ENCODE peak calls at places on chromosomes 16 and 17, in nine cellular contexts. L is Caco-2, S is stomach, Y is AG09309, X is body of pancreas, U is RWPE2, A is fibroblast of lung, P is cardiac fibroblast, H is sigmoid colon. F is an unnamed sample.

GRCh38 chr16:86823895-86824671 is 245.7 kb downstream of the FOXL1 start:
- DNase-seq in S (no peak), P (peak; percentile 36), Y (peak; percentile 71), L (no peak), X (no peak), U (no peak), H (no peak), A (peak; percentile 80), F (no peak)

GRCh38 chr17:27635275-27635823 is 4.4 kb downstream of the LGALS9 start:
- DNase-seq in P (no peak), H (no peak), A (no peak), U (no peak), S (no peak), L (no peak), Y (no peak), X (no peak), F (no peak)

GRCh38 chr16:79278506-79278905 is 322.0 kb downstream of the MAF start:
- DNase-seq in L (no peak), A (no peak), U (no peak), P (no peak), H (no peak), X (no peak), S (no peak), Y (no peak), F (no peak)

GRCh38 chr17:78766225-78766624 is 15.8 kb downstream of the CYTH1 start:
- DNase-seq in H (no peak), U (no peak), L (no peak), S (no peak), X (no peak), Y (no peak), A (no peak), P (no peak), F (no peak)

GRCh38 chr16:47492428-47493357 is 31.6 kb downstream of the PHKB start:
- DNase-seq in H (peak; percentile 93), X (peak; percentile 33), P (peak; percentile 80), Y (no peak), L (no peak), A (peak; percentile 39), U (no peak), S (peak; percentile 47), F (no peak)

GRCh38 chr17:41453069-41453468 is 12.3 kb upstream of the KRT38 start:
- DNase-seq in Y (no peak), L (no peak), X (no peak), P (no peak), H (no peak), A (no peak), S (no peak), U (no peak), F (no peak)

GRCh38 chr16:3038896-3039295 is 2.2 kb upstream of the BICDL2 start:
- DNase-seq in P (no peak), H (no peak), Y (no peak), U (no peak), A (no peak), L (no peak), S (no peak), X (no peak), F (no peak)

GRCh38 chr16:14335297-14335696 is 264.2 kb downstream of the MRTFB start:
- DNase-seq in H (no peak), A (no peak), L (no peak), P (no peak), Y (no peak), U (no peak), S (no peak), X (no peak), F (no peak)

GRCh38 chr17:19781488-19782458 is 33.7 kb upstream of the ALDH3A1 start:
- DNase-seq in U (no peak), X (no peak), A (no peak), L (no peak), S (no peak), Y (no peak), P (no peak), H (no peak), F (no peak)

GRCh38 chr17:33978889-33979288 is 276.2 kb upstream of the CCL2 start:
- DNase-seq in P (no peak), Y (no peak), L (no peak), A (no peak), X (no peak), H (no peak), S (no peak), U (no peak), F (no peak)
- TF ChIP-seq CTCF in P (no peak), Y (no peak), L (no peak), A (no peak), X (no peak), H (no peak), S (no peak), U (no peak), F (no peak)

GRCh38 chr17:80000955-80001354 is 34.7 kb downstream of the TBC1D16 start:
- DNase-seq in A (no peak), H (no peak), Y (no peak), P (no peak), S (no peak), L (no peak), U (no peak), X (no peak), F (no peak)

GRCh38 chr17:80002242-80002641 is 33.4 kb downstream of the TBC1D16 start:
- DNase-seq in P (no peak), U (no peak), L (no peak), S (no peak), H (no peak), A (no peak), X (no peak), Y (no peak), F (no peak)

GRCh38 chr17:80001376-80001775 is 34.3 kb downstream of the TBC1D16 start:
- DNase-seq in X (no peak), Y (no peak), A (no peak), U (no peak), H (no peak), L (no peak), P (no peak), S (no peak), F (no peak)

GRCh38 chr17:80003969-80004368 is 31.7 kb downstream of the TBC1D16 start:
- DNase-seq in S (no peak), H (no peak), U (no peak), Y (no peak), X (no peak), P (no peak), L (no peak), A (no peak), F (no peak)

DNA sequence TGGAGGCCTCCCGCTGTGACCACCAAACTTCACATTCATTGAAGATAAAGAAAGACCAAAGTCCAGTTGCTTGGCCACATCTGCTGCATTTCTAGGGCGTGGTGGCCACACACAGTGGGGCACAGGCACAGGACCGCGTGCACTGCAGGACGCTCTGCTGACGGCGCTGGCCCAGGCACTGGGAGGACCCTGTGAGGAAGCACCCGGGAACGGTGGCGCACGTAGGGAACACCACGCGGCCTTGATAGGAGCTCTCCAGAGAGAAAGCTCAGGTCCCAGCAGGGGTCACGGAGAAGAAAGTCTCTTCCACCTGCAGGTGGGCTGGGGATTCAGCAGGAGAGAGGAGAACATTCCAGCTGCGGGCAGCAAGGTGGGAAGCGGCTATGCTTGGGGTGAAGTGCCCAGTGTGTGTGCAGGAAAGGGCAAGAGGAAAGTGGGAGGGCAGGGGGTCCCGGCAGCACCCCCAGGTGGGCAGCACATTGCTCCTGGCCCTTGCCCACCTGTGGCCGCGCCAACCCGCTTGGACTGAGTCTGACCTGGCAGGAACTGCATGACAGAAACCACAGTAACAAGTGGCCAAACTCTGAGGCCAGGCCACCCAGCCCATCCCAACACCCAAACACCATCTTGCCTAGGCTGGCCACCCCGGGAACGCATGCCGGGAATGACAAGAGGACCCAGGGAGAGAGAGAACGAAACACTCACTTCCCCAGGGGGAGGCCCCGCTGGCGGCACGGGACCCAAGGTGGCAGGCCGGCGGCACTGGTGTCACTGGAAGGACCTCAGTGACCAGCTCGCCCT is 32.8 kb downstream of the TBC1D16 start:
- DNase-seq in P (no peak), U (no peak), L (peak; percentile 69), H (no peak), Y (no peak), A (no peak), X (no peak), S (peak; percentile 50), F (no peak)
- TF ChIP-seq CTCF in P (no peak), U (no peak), L (no peak), H (no peak), Y (no peak), A (no peak), X (no peak), S (no peak), F (no peak)

GRCh38 chr16:29819506-29819905 is 756 bp upstream of the MVP start:
- DNase-seq in L (no peak), Y (no peak), X (peak; percentile 42), S (no peak), U (no peak), A (no peak), P (no peak), H (no peak), F (no peak)
- TF ChIP-seq CTCF in L (no peak), Y (peak; percentile 12), X (peak; percentile 26), S (no peak), U (peak; percentile 47), A (no peak), P (no peak), H (no peak), F (peak; percentile 20)

GRCh38 chr16:57668259-57668563 is at the start of gene ADGRG3:
- DNase-seq in P (no peak), X (no peak), H (no peak), U (no peak), L (no peak), Y (no peak), S (no peak), A (no peak), F (peak; percentile 88)

GRCh38 chr16:57666353-57667068 is 1.6 kb upstream of the ADGRG3 start:
- DNase-seq in Y (no peak), L (no peak), U (no peak), A (no peak), X (no peak), S (no peak), H (no peak), P (no peak), F (no peak)

GRCh38 chr16:57668630-57669475 is 747 bp downstream of the ADGRG3 start:
- DNase-seq in P (no peak), H (peak; percentile 59), X (peak; percentile 9), Y (no peak), A (no peak), L (no peak), U (no peak), S (no peak), F (peak; percentile 68)

GRCh38 chr16:57667069-57667525 is 1.0 kb upstream of the ADGRG3 start:
- DNase-seq in P (no peak), L (no peak), Y (no peak), U (no peak), X (no peak), A (no peak), H (no peak), S (no peak), F (peak; percentile 68)

DNA sequence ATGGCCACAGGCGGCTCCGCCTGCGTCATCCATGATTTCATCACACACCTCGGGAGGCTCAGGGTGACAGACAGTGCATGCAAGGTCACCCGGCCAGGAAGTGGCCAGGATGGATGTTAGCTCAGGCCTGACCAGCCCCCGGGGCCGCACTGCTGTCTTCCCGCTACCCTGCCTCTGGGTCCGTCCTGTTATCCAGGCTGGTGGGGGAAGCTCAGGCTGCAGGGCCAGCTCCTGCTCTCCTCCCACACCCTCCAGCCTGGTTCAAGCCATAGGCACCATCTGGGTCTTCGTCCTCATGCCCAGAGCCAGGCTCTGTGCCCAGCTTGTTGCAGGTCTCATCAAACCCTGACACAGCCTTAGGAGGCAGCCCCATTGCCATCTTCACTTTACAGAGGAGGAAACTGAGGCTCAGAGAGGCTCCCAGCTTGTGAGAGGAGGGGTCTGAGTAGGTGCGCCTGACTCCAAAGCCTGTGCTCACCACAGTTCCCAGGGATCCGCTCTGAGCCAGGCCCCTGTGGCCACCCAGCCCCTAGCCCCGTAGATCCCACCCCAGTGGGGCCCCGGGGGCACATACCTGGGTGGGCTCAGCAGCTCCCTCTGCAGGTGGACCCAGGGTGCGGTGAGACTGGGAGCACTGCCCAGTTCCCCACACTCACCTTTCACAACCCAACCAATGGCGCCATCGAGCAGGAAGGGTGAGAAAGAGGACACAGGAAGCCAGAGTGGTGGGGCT is 414 bp upstream of the ADGRG3 start:
- DNase-seq in U (no peak), A (peak; percentile 11), L (peak; percentile 66), X (peak; percentile 44), H (no peak), P (no peak), S (peak; percentile 54), Y (no peak), F (peak; percentile 81)
- TF ChIP-seq CTCF in U (peak; percentile 38), A (no peak), L (peak; percentile 41), X (no peak), H (no peak), P (peak; percentile 11), S (no peak), Y (no peak), F (peak; percentile 46)